ENCODE peak calls at places on chromosomes 3 and 15, in four cellular contexts. L is OCI-M1, P is anterior cingulate cortex, C is GM13976. D is an unnamed sample.

GRCh38 chr3:71585891-71586809 is 2.6 kb upstream of the FOXP1 start:
- DNase-seq in C (peak; percentile 18), L (peak; percentile 49), P (no peak), D (peak; percentile 70)

GRCh38 chr15:88664151-88664778 is 25.4 kb downstream of the ISG20 start:
- DNase-seq in L (no peak), C (no peak), P (no peak), D (peak; percentile 23)

GRCh38 chr15:86611392-86612040 is 531.8 kb downstream of the AGBL1 start:
- DNase-seq in P (no peak), C (no peak), L (no peak), D (peak; percentile 54)

GRCh38 chr15:34085746-34086145 is 15.9 kb downstream of the EMC7 start:
- DNase-seq in L (no peak), C (no peak), P (no peak), D (no peak)

GRCh38 chr3:127036209-127037020 is 53.5 kb downstream of the PLXNA1 start:
- DNase-seq in C (no peak), P (no peak), L (no peak), D (no peak)

GRCh38 chr3:28726840-28727239 is 378.2 kb upstream of the AZI2 start:
- DNase-seq in C (peak; percentile 32), L (peak; percentile 57), P (no peak), D (peak; percentile 23)

GRCh38 chr3:27311400-27311799 is 57.8 kb downstream of the NEK10 start:
- DNase-seq in C (no peak), P (no peak), L (no peak), D (peak; percentile 84)

GRCh38 chr3:16374047-16375019 is 109.3 kb downstream of the OXNAD1 start:
- DNase-seq in L (no peak), P (no peak), C (peak; percentile 43), D (no peak)

GRCh38 chr3:38565339-38566214 is 69.4 kb downstream of the EXOG start:
- DNase-seq in L (no peak), C (no peak), P (no peak), D (no peak)

GRCh38 chr3:60277376-60277800 is 973.9 kb downstream of the FHIT start:
- DNase-seq in L (no peak), P (no peak), C (no peak), D (no peak)

GRCh38 chr3:37480003-37480402 is 305.6 kb upstream of the LRRFIP2 start:
- DNase-seq in L (no peak), P (no peak), C (no peak), D (no peak)

GRCh38 chr15:80635953-80636352 is 59.2 kb upstream of the ABHD17C start:
- DNase-seq in C (no peak), L (no peak), P (no peak), D (no peak)

GRCh38 chr15:60751985-60752952 is 273.3 kb upstream of the ICE2 start:
- DNase-seq in P (no peak), C (no peak), L (no peak), D (peak; percentile 88)

GRCh38 chr15:71279757-71280141 is 164.5 kb downstream of the THSD4 start:
- DNase-seq in C (no peak), P (no peak), L (no peak), D (no peak)

GRCh38 chr15:68578960-68579935 is at the start of gene CORO2B:
- DNase-seq in C (no peak), L (no peak), P (no peak), D (no peak)

GRCh38 chr3:2098398-2099027 is at the start of gene CNTN4:
- DNase-seq in L (no peak), P (peak; percentile 54), C (peak; percentile 69), D (peak; percentile 3)

GRCh38 chr3:113167929-113168771 is 43.2 kb upstream of the BOC start:
- DNase-seq in L (peak; percentile 3), P (no peak), C (no peak), D (no peak)

GRCh38 chr15:56837281-56837680 is 81.2 kb upstream of the TCF12 start:
- DNase-seq in P (no peak), C (no peak), L (no peak), D (no peak)

GRCh38 chr15:65980824-65981456 is 111.6 kb downstream of the RAB11A start:
- DNase-seq in P (no peak), C (peak; percentile 68), L (peak; percentile 47), D (peak; percentile 75)

GRCh38 chr15:75570119-75570518 is 9.0 kb downstream of the PTPN9 start:
- DNase-seq in P (no peak), C (no peak), L (no peak), D (peak; percentile 59)

GRCh38 chr3:188470508-188471130 is 316.7 kb downstream of the LPP start:
- DNase-seq in P (no peak), C (no peak), L (no peak), D (peak; percentile 26)

GRCh38 chr15:80789296-80789695 is 10.1 kb downstream of the CEMIP start:
- DNase-seq in L (no peak), C (no peak), P (no peak), D (peak; percentile 34)

GRCh38 chr3:195094211-195094921 is 176.6 kb downstream of the XXYLT1 start:
- DNase-seq in C (peak; percentile 61), L (no peak), P (no peak), D (peak; percentile 34)

GRCh38 chr3:42711491-42712343 is 9.1 kb upstream of the HHATL start:
- DNase-seq in L (no peak), P (no peak), C (no peak), D (no peak)

GRCh38 chr3:127495821-127496220 is 94.7 kb downstream of the TPRA1 start:
- DNase-seq in L (no peak), P (no peak), C (no peak), D (no peak)

GRCh38 chr3:144148356-144148755 is 176.7 kb downstream of the DIPK2A start:
- DNase-seq in P (no peak), L (no peak), C (no peak), D (no peak)

GRCh38 chr15:87736401-87736800 is 520.1 kb downstream of the NTRK3 start:
- DNase-seq in C (no peak), L (no peak), P (no peak), D (no peak)

GRCh38 chr3:178320481-178321352 is 215.5 kb upstream of the KCNMB2 start:
- DNase-seq in L (peak; percentile 52), P (no peak), C (no peak), D (peak; percentile 74)

GRCh38 chr3:45241206-45241605 is 15.1 kb upstream of the TMEM158 start:
- DNase-seq in C (no peak), L (no peak), P (no peak), D (no peak)

D was measured in fibroblast of villous mesenchyme.